ENCODE peak calls at places on chromosomes 4 and X, in nine cellular contexts. One of them, this sample, is unnamed.

GRCh38 chr4:124710911-124711310 is 1.6 kb downstream of the ANKRD50 start:
- DNase-seq in body of pancreas: peak; percentile 15
- DNase-seq in endothelial cell of umbilical vein: peak; percentile 50
- DNase-seq in CD8-positive, alpha-beta T cell: no peak
- DNase-seq in brain microvascular endothelial cell: peak; percentile 6
- DNase-seq in tibial nerve: no peak
- DNase-seq in cardiac muscle cell: no peak
- DNase-seq in tibial artery: no peak
- DNase-seq in A673: no peak
- DNase-seq in this sample: no peak

GRCh38 chr4:128776794-128777216 is 32.7 kb upstream of the JADE1 start:
- DNase-seq in A673: peak; percentile 79
- DNase-seq in CD8-positive, alpha-beta T cell: no peak
- DNase-seq in cardiac muscle cell: peak; percentile 85
- DNase-seq in tibial nerve: no peak
- DNase-seq in tibial artery: peak; percentile 75
- DNase-seq in body of pancreas: peak; percentile 22
- DNase-seq in endothelial cell of umbilical vein: peak; percentile 70
- DNase-seq in brain microvascular endothelial cell: peak; percentile 96
- DNase-seq in this sample: peak; percentile 40

GRCh38 chr4:89298788-89299152 is 8.8 kb downstream of the GPRIN3 start:
- DNase-seq in tibial artery: no peak
- DNase-seq in A673: peak; percentile 13
- DNase-seq in tibial nerve: no peak
- DNase-seq in CD8-positive, alpha-beta T cell: no peak
- DNase-seq in cardiac muscle cell: peak; percentile 41
- DNase-seq in body of pancreas: no peak
- DNase-seq in brain microvascular endothelial cell: peak; percentile 9
- DNase-seq in endothelial cell of umbilical vein: no peak
- DNase-seq in this sample: no peak

GRCh38 chr4:118124977-118125376 is 90.7 kb downstream of the NDST3 start:
- DNase-seq in body of pancreas: no peak
- DNase-seq in tibial nerve: no peak
- DNase-seq in A673: peak; percentile 22
- DNase-seq in endothelial cell of umbilical vein: peak; percentile 12
- DNase-seq in tibial artery: no peak
- DNase-seq in cardiac muscle cell: no peak
- DNase-seq in brain microvascular endothelial cell: no peak
- DNase-seq in CD8-positive, alpha-beta T cell: no peak
- DNase-seq in this sample: no peak

GRCh38 chrX:70301716-70302115 is 11.8 kb downstream of the KIF4A start:
- DNase-seq in cardiac muscle cell: no peak
- DNase-seq in endothelial cell of umbilical vein: peak; percentile 75
- DNase-seq in A673: no peak
- DNase-seq in body of pancreas: no peak
- DNase-seq in CD8-positive, alpha-beta T cell: no peak
- DNase-seq in brain microvascular endothelial cell: peak; percentile 46
- DNase-seq in tibial nerve: no peak
- DNase-seq in tibial artery: no peak
- DNase-seq in this sample: no peak

GRCh38 chrX:12567857-12568256 is 223.4 kb upstream of the PRPS2 start:
- DNase-seq in body of pancreas: no peak
- DNase-seq in cardiac muscle cell: peak; percentile 1
- DNase-seq in tibial nerve: no peak
- DNase-seq in endothelial cell of umbilical vein: peak; percentile 9
- DNase-seq in CD8-positive, alpha-beta T cell: no peak
- DNase-seq in A673: peak; percentile 14
- DNase-seq in tibial artery: no peak
- DNase-seq in brain microvascular endothelial cell: peak; percentile 5
- DNase-seq in this sample: no peak

GRCh38 chrX:69506617-69507499 is 2.7 kb downstream of the NALF2 start:
- DNase-seq in brain microvascular endothelial cell: no peak
- DNase-seq in tibial artery: no peak
- DNase-seq in endothelial cell of umbilical vein: no peak
- DNase-seq in CD8-positive, alpha-beta T cell: no peak
- DNase-seq in cardiac muscle cell: no peak
- DNase-seq in body of pancreas: no peak
- DNase-seq in tibial nerve: no peak
- DNase-seq in A673: no peak
- DNase-seq in this sample: no peak

GRCh38 chr4:38568768-38569167 is 95.2 kb upstream of the KLF3 start:
- DNase-seq in cardiac muscle cell: no peak
- DNase-seq in tibial nerve: no peak
- DNase-seq in tibial artery: no peak
- DNase-seq in body of pancreas: no peak
- DNase-seq in CD8-positive, alpha-beta T cell: no peak
- DNase-seq in brain microvascular endothelial cell: no peak
- DNase-seq in endothelial cell of umbilical vein: no peak
- DNase-seq in A673: no peak
- DNase-seq in this sample: no peak

GRCh38 chrX:10189317-10190268 is 32.8 kb downstream of the CLCN4 start:
- DNase-seq in cardiac muscle cell: peak; percentile 76
- DNase-seq in body of pancreas: peak; percentile 73
- DNase-seq in brain microvascular endothelial cell: peak; percentile 65
- DNase-seq in tibial artery: peak; percentile 73
- DNase-seq in CD8-positive, alpha-beta T cell: peak; percentile 51
- DNase-seq in endothelial cell of umbilical vein: peak; percentile 67
- DNase-seq in tibial nerve: peak; percentile 81
- DNase-seq in A673: peak; percentile 79
- DNase-seq in this sample: peak; percentile 21

GRCh38 chr4:156280726-156281125 is 327.1 kb upstream of the CTSO start:
- DNase-seq in brain microvascular endothelial cell: no peak
- DNase-seq in endothelial cell of umbilical vein: no peak
- DNase-seq in CD8-positive, alpha-beta T cell: no peak
- DNase-seq in tibial nerve: no peak
- DNase-seq in tibial artery: no peak
- DNase-seq in A673: no peak
- DNase-seq in cardiac muscle cell: no peak
- DNase-seq in body of pancreas: no peak
- DNase-seq in this sample: no peak

GRCh38 chr4:66032571-66032970 is 362.3 kb upstream of the EPHA5 start:
- DNase-seq in tibial nerve: no peak
- DNase-seq in tibial artery: no peak
- DNase-seq in body of pancreas: no peak
- DNase-seq in cardiac muscle cell: no peak
- DNase-seq in CD8-positive, alpha-beta T cell: no peak
- DNase-seq in A673: no peak
- DNase-seq in brain microvascular endothelial cell: no peak
- DNase-seq in endothelial cell of umbilical vein: no peak
- DNase-seq in this sample: no peak

GRCh38 chr4:119490335-119490734 is 138.3 kb downstream of the PDE5A start:
- DNase-seq in endothelial cell of umbilical vein: peak; percentile 72
- DNase-seq in tibial artery: no peak
- DNase-seq in body of pancreas: no peak
- DNase-seq in cardiac muscle cell: peak; percentile 27
- DNase-seq in CD8-positive, alpha-beta T cell: no peak
- DNase-seq in tibial nerve: no peak
- DNase-seq in A673: peak; percentile 39
- DNase-seq in brain microvascular endothelial cell: peak; percentile 35
- DNase-seq in this sample: no peak

GRCh38 chrX:18351774-18352173 is 2.7 kb downstream of the SCML2 start:
- DNase-seq in body of pancreas: no peak
- DNase-seq in CD8-positive, alpha-beta T cell: no peak
- DNase-seq in tibial artery: no peak
- DNase-seq in tibial nerve: no peak
- DNase-seq in brain microvascular endothelial cell: no peak
- DNase-seq in cardiac muscle cell: no peak
- DNase-seq in A673: peak; percentile 11
- DNase-seq in endothelial cell of umbilical vein: no peak
- DNase-seq in this sample: no peak

GRCh38 chr4:101086801-101087586 is 260.3 kb downstream of the PPP3CA start:
- DNase-seq in A673: peak; percentile 22
- DNase-seq in body of pancreas: no peak
- DNase-seq in cardiac muscle cell: peak; percentile 2
- DNase-seq in tibial nerve: no peak
- DNase-seq in brain microvascular endothelial cell: no peak
- DNase-seq in CD8-positive, alpha-beta T cell: no peak
- DNase-seq in tibial artery: no peak
- DNase-seq in endothelial cell of umbilical vein: no peak
- DNase-seq in this sample: no peak

DNA sequence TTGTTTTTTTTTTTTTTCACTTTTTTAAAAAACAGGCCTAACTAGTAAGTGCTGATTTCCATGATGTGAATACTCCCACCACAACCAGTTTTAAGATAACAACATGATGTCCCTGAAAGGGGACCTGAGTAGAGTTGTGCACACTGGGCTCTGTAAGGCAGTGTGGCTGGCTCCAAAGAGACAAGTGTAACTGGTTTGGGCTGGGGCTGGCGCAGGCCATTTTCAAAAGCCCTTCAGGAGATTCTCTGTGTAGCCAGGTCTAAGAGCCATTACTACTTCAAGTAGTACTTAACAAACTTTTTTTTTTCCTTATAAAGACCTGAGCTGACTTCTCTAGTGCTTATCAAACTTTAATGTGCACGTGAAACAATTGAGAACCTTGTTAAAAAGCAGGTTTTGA is 4.3 kb downstream of the QRFPR start:
- DNase-seq in A673: no peak
- DNase-seq in tibial artery: no peak
- DNase-seq in tibial nerve: no peak
- DNase-seq in CD8-positive, alpha-beta T cell: no peak
- DNase-seq in cardiac muscle cell: no peak
- DNase-seq in brain microvascular endothelial cell: no peak
- DNase-seq in body of pancreas: no peak
- DNase-seq in endothelial cell of umbilical vein: no peak
- DNase-seq in this sample: no peak
- H3K36me3 ChIP-seq in A673: no peaks in the 10 kb centered on the region
- H3K36me3 ChIP-seq in tibial artery: no peaks in the 10 kb centered on the region
- H3K36me3 ChIP-seq in tibial nerve: no peaks in the 10 kb centered on the region
- H3K36me3 ChIP-seq in CD8-positive, alpha-beta T cell: no peaks in the 10 kb centered on the region
- H3K36me3 ChIP-seq in cardiac muscle cell: no peaks in the 10 kb centered on the region
- H3K36me3 ChIP-seq in brain microvascular endothelial cell: no peaks in the 10 kb centered on the region
- H3K36me3 ChIP-seq in body of pancreas: no peaks in the 10 kb centered on the region
- H3K36me3 ChIP-seq in endothelial cell of umbilical vein: no peaks in the 10 kb centered on the region
- H3K36me3 ChIP-seq in this sample: no peaks in the 10 kb centered on the region

GRCh38 chr4:102500371-102501175 is 586 bp upstream of the NFKB1 start:
- DNase-seq in CD8-positive, alpha-beta T cell: peak; percentile 16
- DNase-seq in brain microvascular endothelial cell: peak; percentile 38
- DNase-seq in tibial artery: peak; percentile 80
- DNase-seq in tibial nerve: peak; percentile 36
- DNase-seq in body of pancreas: peak; percentile 67
- DNase-seq in cardiac muscle cell: peak; percentile 51
- DNase-seq in endothelial cell of umbilical vein: peak; percentile 61
- DNase-seq in A673: peak; percentile 33
- DNase-seq in this sample: no peak

GRCh38 chr4:102503301-102503746 is 2.2 kb downstream of the NFKB1 start:
- DNase-seq in cardiac muscle cell: no peak
- DNase-seq in A673: no peak
- DNase-seq in tibial artery: no peak
- DNase-seq in tibial nerve: no peak
- DNase-seq in brain microvascular endothelial cell: no peak
- DNase-seq in CD8-positive, alpha-beta T cell: no peak
- DNase-seq in body of pancreas: no peak
- DNase-seq in endothelial cell of umbilical vein: peak; percentile 16
- DNase-seq in this sample: no peak

GRCh38 chr4:102501635-102502382 is 650 bp downstream of the NFKB1 start:
- DNase-seq in endothelial cell of umbilical vein: peak; percentile 63
- DNase-seq in A673: peak; percentile 63
- DNase-seq in tibial nerve: peak; percentile 79
- DNase-seq in cardiac muscle cell: peak; percentile 74
- DNase-seq in CD8-positive, alpha-beta T cell: peak; percentile 57
- DNase-seq in brain microvascular endothelial cell: peak; percentile 75
- DNase-seq in tibial artery: peak; percentile 87
- DNase-seq in body of pancreas: peak; percentile 76
- DNase-seq in this sample: peak; percentile 49

GRCh38 chr4:102503831-102504786 is 3.0 kb downstream of the NFKB1 start:
- DNase-seq in endothelial cell of umbilical vein: no peak
- DNase-seq in cardiac muscle cell: no peak
- DNase-seq in tibial nerve: no peak
- DNase-seq in CD8-positive, alpha-beta T cell: no peak
- DNase-seq in tibial artery: no peak
- DNase-seq in brain microvascular endothelial cell: no peak
- DNase-seq in body of pancreas: no peak
- DNase-seq in A673: no peak
- DNase-seq in this sample: no peak

GRCh38 chr4:102501176-102501634 is at the start of gene NFKB1:
- DNase-seq in tibial nerve: peak; percentile 67
- DNase-seq in brain microvascular endothelial cell: peak; percentile 79
- DNase-seq in body of pancreas: peak; percentile 71
- DNase-seq in cardiac muscle cell: peak; percentile 78
- DNase-seq in CD8-positive, alpha-beta T cell: peak; percentile 66
- DNase-seq in tibial artery: peak; percentile 80
- DNase-seq in endothelial cell of umbilical vein: peak; percentile 81
- DNase-seq in A673: peak; percentile 69
- DNase-seq in this sample: peak; percentile 43
- H3K27ac ChIP-seq in tibial nerve: peak within 1 kb of the TSS; percentile 98
- H3K27ac ChIP-seq in brain microvascular endothelial cell: peak within 1 kb of the TSS; percentile 89
- H3K27ac ChIP-seq in body of pancreas: peak within 1 kb of the TSS; percentile 98
- H3K27ac ChIP-seq in cardiac muscle cell: peak within 1 kb of the TSS; percentile 98
- H3K27ac ChIP-seq in CD8-positive, alpha-beta T cell: peak within 1 kb of the TSS; percentile 95
- H3K27ac ChIP-seq in tibial artery: peak within 1 kb of the TSS; percentile 99
- H3K27ac ChIP-seq in endothelial cell of umbilical vein: peak within 1 kb of the TSS; percentile 90
- H3K27ac ChIP-seq in A673: peak within 1 kb of the TSS; percentile 90
- H3K27ac ChIP-seq in this sample: peak within 1 kb of the TSS; percentile 99

DNA sequence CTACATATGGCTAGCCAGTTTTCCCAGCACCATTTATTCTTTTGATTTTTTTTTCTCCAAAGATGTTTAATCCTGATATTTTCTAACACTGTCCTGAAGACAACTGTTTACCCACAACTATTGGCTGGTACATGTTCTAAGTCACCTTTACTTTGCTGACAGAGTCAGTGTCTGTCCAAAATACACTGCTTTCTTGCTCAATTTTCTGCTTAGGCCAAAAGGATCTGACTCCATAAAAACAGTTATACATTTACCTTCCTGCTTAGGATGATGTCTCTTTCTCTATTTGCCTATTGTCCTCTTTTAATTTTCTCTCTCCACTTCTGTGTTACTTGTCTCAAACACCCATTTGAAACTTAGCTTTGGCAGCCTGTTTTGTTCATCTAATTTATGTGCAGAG is 3.2 kb downstream of the ADH1C start:
- DNase-seq in brain microvascular endothelial cell: no peak
- DNase-seq in endothelial cell of umbilical vein: no peak
- DNase-seq in body of pancreas: no peak
- DNase-seq in tibial artery: no peak
- DNase-seq in CD8-positive, alpha-beta T cell: no peak
- DNase-seq in A673: no peak
- DNase-seq in tibial nerve: no peak
- DNase-seq in cardiac muscle cell: no peak
- DNase-seq in this sample: no peak
- TF ChIP-seq CTCF in brain microvascular endothelial cell: no peak
- TF ChIP-seq CTCF in endothelial cell of umbilical vein: no peak
- TF ChIP-seq CTCF in body of pancreas: no peak
- TF ChIP-seq CTCF in tibial artery: no peak
- TF ChIP-seq CTCF in CD8-positive, alpha-beta T cell: no peak
- TF ChIP-seq CTCF in A673: no peak
- TF ChIP-seq CTCF in tibial nerve: no peak
- TF ChIP-seq CTCF in cardiac muscle cell: no peak
- TF ChIP-seq CTCF in this sample: no peak

DNA sequence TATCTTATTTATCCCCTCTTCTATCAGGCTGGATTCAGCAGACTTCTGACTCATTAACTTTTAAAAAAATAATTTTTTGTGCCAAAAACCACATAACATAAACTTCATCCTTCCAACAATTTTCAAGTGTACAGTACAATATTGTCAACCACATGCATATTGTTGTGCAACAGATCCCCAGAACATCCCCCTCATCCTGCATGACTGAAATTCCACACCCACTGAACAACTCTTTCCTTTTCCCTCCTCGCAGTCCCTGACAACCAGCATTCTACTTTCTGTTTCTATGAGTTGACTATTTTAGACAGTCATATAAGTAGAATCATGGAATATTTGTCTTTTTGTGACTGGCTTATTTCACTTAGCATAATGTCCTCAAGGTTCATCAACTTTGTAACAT is 2.2 kb upstream of the MID2 start:
- DNase-seq in tibial nerve: no peak
- DNase-seq in cardiac muscle cell: no peak
- DNase-seq in CD8-positive, alpha-beta T cell: no peak
- DNase-seq in brain microvascular endothelial cell: peak; percentile 63
- DNase-seq in endothelial cell of umbilical vein: peak; percentile 69
- DNase-seq in tibial artery: no peak
- DNase-seq in A673: no peak
- DNase-seq in body of pancreas: no peak
- DNase-seq in this sample: no peak
- H3K36me3 ChIP-seq in tibial nerve: no peaks in the 10 kb centered on the region
- H3K36me3 ChIP-seq in cardiac muscle cell: no peaks in the 10 kb centered on the region
- H3K36me3 ChIP-seq in CD8-positive, alpha-beta T cell: no peaks in the 10 kb centered on the region
- H3K36me3 ChIP-seq in brain microvascular endothelial cell: no peaks in the 10 kb centered on the region
- H3K36me3 ChIP-seq in endothelial cell of umbilical vein: no peaks in the 10 kb centered on the region
- H3K36me3 ChIP-seq in tibial artery: no peaks in the 10 kb centered on the region
- H3K36me3 ChIP-seq in A673: no peaks in the 10 kb centered on the region
- H3K36me3 ChIP-seq in body of pancreas: no peaks in the 10 kb centered on the region
- H3K36me3 ChIP-seq in this sample: no peaks in the 10 kb centered on the region